ENCODE peak calls at places on chromosome 4, in six cellular contexts. M is neuronal stem cell, U is mesenchymal stem cell, Y is IMR-90, L is H9, W is H1. A is an unnamed sample.

GRCh38 chr4:150570862-150571261 is 11.1 kb upstream of the MAB21L2 start:
- DNase-seq in M (no peak), U (no peak), Y (no peak), L (no peak), W (no peak), A (no peak)

GRCh38 chr4:40130401-40131036 is 66.3 kb upstream of the RHOH start:
- DNase-seq in M (no peak), U (no peak), Y (no peak), L (no peak), W (no peak), A (no peak)

GRCh38 chr4:76836860-76837564 is 60.9 kb downstream of the SOWAHB start:
- DNase-seq in M (no peak), U (peak), Y (no peak), L (no peak), W (no peak), A (no peak)

GRCh38 chr4:1402021-1402515 is 4.2 kb downstream of the NKX1-1 start:
- DNase-seq in M (no peak), U (no peak), Y (no peak), L (peak), W (no peak), A (no peak)

GRCh38 chr4:87848622-87849351 is 16.0 kb downstream of the MEPE start:
- DNase-seq in M (peak), U (peak), Y (peak), L (peak), W (no peak), A (peak)

GRCh38 chr4:53747401-53747800 is 156.1 kb upstream of the LNX1 start:
- DNase-seq in M (no peak), U (no peak), Y (no peak), L (no peak), W (no peak), A (no peak)

GRCh38 chr4:169818063-169818679 is 60.4 kb upstream of the HPF1 start:
- DNase-seq in M (no peak), U (no peak), Y (no peak), L (no peak), W (no peak), A (no peak)

GRCh38 chr4:79851625-79852304 is 221.3 kb downstream of the ANTXR2 start:
- DNase-seq in M (no peak), U (no peak), Y (peak), L (no peak), W (no peak), A (no peak)

GRCh38 chr4:144557404-144557803 is 88.6 kb upstream of the HHIP start:
- DNase-seq in M (no peak), U (no peak), Y (peak), L (no peak), W (no peak), A (no peak)

GRCh38 chr4:81137446-81137845 is 77.6 kb downstream of the PRKG2 start:
- DNase-seq in M (no peak), U (no peak), Y (peak), L (no peak), W (no peak), A (no peak)

GRCh38 chr4:16082038-16082423 is 1.8 kb downstream of the PROM1 start:
- DNase-seq in M (no peak), U (no peak), Y (no peak), L (no peak), W (no peak), A (no peak)
- H3K9ac ChIP-seq in M (no peak), U (no peak), Y (no peak), L (peak), W (peak), A (peak)

DNA sequence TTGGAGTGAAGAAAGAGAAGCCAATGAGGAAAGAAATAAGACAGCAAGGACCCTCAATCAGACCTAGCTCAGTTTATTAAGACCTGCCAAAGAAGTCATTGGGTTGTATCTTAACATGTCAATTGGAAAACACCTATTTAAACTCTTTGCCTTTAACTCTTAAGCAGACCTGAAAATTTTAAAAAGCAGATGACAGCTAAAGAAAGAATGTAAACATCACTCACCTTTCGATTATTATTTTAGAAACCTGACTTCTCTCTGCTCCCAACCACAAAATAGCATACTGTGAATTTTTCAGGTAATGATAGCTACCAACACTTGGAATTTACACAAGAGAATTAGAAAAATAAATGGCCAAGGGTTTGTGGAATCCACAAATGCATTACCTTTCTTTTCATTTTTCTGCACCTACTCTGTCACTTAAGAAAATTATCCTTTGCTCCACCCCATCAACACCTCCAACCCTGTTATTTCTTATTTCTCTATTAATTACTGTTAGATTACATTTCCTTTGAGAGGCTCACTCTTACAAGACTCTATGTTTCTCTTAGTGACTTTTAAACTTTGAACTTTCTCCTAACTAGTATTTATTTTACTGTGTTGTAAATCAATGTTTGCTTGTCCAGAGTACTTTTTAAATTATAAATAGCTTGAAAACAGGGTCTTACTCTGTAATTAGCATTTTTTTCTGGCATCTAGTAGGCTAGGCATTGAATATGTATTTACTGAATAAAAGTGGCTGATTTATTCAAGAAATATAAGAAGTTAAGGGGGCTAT is 765 bp upstream of the SULT1E1 start:
- DNase-seq in M (no peak), U (no peak), Y (no peak), L (no peak), W (no peak), A (no peak)
- H2AFZ ChIP-seq in M (no peak), U (no peak), Y (no peak), L (no peak), W (peak), A (no peak)

GRCh38 chr4:138659041-138659565 is 356.5 kb upstream of the NOCT start:
- DNase-seq in M (no peak), U (no peak), Y (no peak), L (peak), W (no peak), A (no peak)
- H4K8ac ChIP-seq in M (no peak), U (no peak), Y (no peak), L (no peak), W (no peak), A (no peak)

GRCh38 chr4:134201216-134202098 is at the start of gene PABPC4L:
- DNase-seq in M (peak), U (peak), Y (peak), L (peak), W (peak), A (no peak)
- H3K9ac ChIP-seq in M (peak), U (peak), Y (peak), L (no peak), W (no peak), A (peak)

GRCh38 chr4:109969909-109970308 is 57.2 kb downstream of the EGF start:
- DNase-seq in M (no peak), U (no peak), Y (no peak), L (no peak), W (no peak), A (no peak)
- H2AFZ ChIP-seq in M (no peak), U (no peak), Y (no peak), L (no peak), W (no peak), A (no peak)

GRCh38 chr4:152784490-152785195 is 4.9 kb downstream of the ARFIP1 start:
- DNase-seq in M (no peak), U (peak), Y (peak), L (no peak), W (no peak), A (peak)
- H4K8ac ChIP-seq in M (no peak), U (no peak), Y (no peak), L (no peak), W (no peak), A (no peak)

DNA sequence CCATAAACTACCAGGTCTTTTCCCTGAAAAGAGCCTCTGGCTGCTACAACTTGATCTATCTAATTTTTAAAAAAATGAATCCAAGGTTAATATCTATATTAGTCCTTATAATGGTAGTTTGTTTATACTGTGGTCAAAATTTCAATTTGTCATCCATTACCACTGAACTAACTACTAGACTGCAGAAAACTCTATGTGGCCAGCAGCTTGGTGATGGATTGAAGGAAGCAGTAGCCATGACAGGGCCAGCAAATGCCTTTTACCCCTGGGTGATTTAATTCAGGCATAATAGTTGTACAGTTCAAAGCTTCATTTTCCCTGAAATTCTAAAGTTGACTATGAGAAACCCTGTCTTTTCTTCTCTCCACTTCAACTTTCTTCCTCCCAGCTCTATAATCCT is 30.4 kb upstream of the PPARGC1A start:
- DNase-seq in M (no peak), U (no peak), Y (no peak), L (no peak), W (no peak), A (no peak)
- H3K9ac ChIP-seq in M (no peak), U (no peak), Y (no peak), L (no peak), W (no peak), A (no peak)

GRCh38 chr4:123200417-123200945 is 196.1 kb upstream of the SPRY1 start:
- DNase-seq in M (no peak), U (no peak), Y (no peak), L (no peak), W (no peak), A (no peak)
- H2AFZ ChIP-seq in M (no peak), U (no peak), Y (no peak), L (no peak), W (no peak), A (no peak)

A was measured in trophoblast cell.